ENCODE peak calls at places on chromosomes 6 and 20, in six cellular contexts. One of them, this sample, is unnamed. For H3K9me3, the result is how much of the 10 kb centered on the place peaks cover.

GRCh38 chr6:17439243-17439993 is 46.0 kb downstream of the CAP2 start:
- DNase-seq in WERI-Rb-1: no peak
- DNase-seq in body of pancreas: no peak
- DNase-seq in lung: no peak
- DNase-seq in fibroblast of lung: no peak
- DNase-seq in SJCRH30: no peak
- DNase-seq in this sample: no peak

GRCh38 chr6:14382381-14383236 is 265.0 kb downstream of the CD83 start:
- DNase-seq in fibroblast of lung: no peak
- DNase-seq in body of pancreas: no peak
- DNase-seq in lung: no peak
- DNase-seq in SJCRH30: peak
- DNase-seq in WERI-Rb-1: no peak
- DNase-seq in this sample: peak

GRCh38 chr6:6405031-6405430 is 84.6 kb upstream of the F13A1 start:
- DNase-seq in fibroblast of lung: no peak
- DNase-seq in body of pancreas: no peak
- DNase-seq in lung: no peak
- DNase-seq in SJCRH30: no peak
- DNase-seq in WERI-Rb-1: no peak
- DNase-seq in this sample: no peak

GRCh38 chr6:83962592-83962991 is 71.0 kb upstream of the MRAP2 start:
- DNase-seq in WERI-Rb-1: no peak
- DNase-seq in lung: no peak
- DNase-seq in SJCRH30: no peak
- DNase-seq in body of pancreas: no peak
- DNase-seq in fibroblast of lung: no peak
- DNase-seq in this sample: no peak

GRCh38 chr6:35461270-35461669 is 6.9 kb upstream of the RPL10A start:
- DNase-seq in lung: no peak
- DNase-seq in fibroblast of lung: no peak
- DNase-seq in SJCRH30: no peak
- DNase-seq in WERI-Rb-1: no peak
- DNase-seq in body of pancreas: no peak
- DNase-seq in this sample: no peak

GRCh38 chr6:154928325-154928922 is 66.7 kb upstream of the TIAM2 start:
- DNase-seq in body of pancreas: peak
- DNase-seq in lung: peak
- DNase-seq in WERI-Rb-1: peak
- DNase-seq in SJCRH30: peak
- DNase-seq in fibroblast of lung: peak
- DNase-seq in this sample: peak

GRCh38 chr6:39882567-39882953 is 51.7 kb downstream of the MOCS1 start:
- DNase-seq in lung: peak
- DNase-seq in WERI-Rb-1: no peak
- DNase-seq in body of pancreas: peak
- DNase-seq in SJCRH30: peak
- DNase-seq in fibroblast of lung: peak
- DNase-seq in this sample: no peak

GRCh38 chr20:24630486-24631172 is 161.2 kb downstream of the SYNDIG1 start:
- DNase-seq in body of pancreas: no peak
- DNase-seq in WERI-Rb-1: no peak
- DNase-seq in SJCRH30: no peak
- DNase-seq in fibroblast of lung: no peak
- DNase-seq in lung: no peak
- DNase-seq in this sample: no peak

GRCh38 chr6:7721654-7722053 is 4.2 kb upstream of the BMP6 start:
- DNase-seq in WERI-Rb-1: no peak
- DNase-seq in lung: no peak
- DNase-seq in SJCRH30: peak
- DNase-seq in body of pancreas: no peak
- DNase-seq in fibroblast of lung: peak
- DNase-seq in this sample: no peak

GRCh38 chr20:43379239-43379917 is 78.3 kb upstream of the SRSF6 start:
- DNase-seq in WERI-Rb-1: no peak
- DNase-seq in SJCRH30: peak
- DNase-seq in fibroblast of lung: peak
- DNase-seq in body of pancreas: no peak
- DNase-seq in lung: no peak
- DNase-seq in this sample: no peak

GRCh38 chr6:33848498-33848897 is 44.7 kb upstream of the MLN start:
- DNase-seq in SJCRH30: no peak
- DNase-seq in WERI-Rb-1: peak
- DNase-seq in fibroblast of lung: no peak
- DNase-seq in body of pancreas: no peak
- DNase-seq in lung: no peak
- DNase-seq in this sample: no peak

GRCh38 chr6:108736832-108737231 is 111.4 kb upstream of the ARMC2 start:
- DNase-seq in lung: no peak
- DNase-seq in WERI-Rb-1: no peak
- DNase-seq in fibroblast of lung: peak
- DNase-seq in body of pancreas: peak
- DNase-seq in SJCRH30: peak
- DNase-seq in this sample: no peak

GRCh38 chr6:3894535-3895302 is 45.5 kb downstream of the FAM50B start:
- DNase-seq in lung: no peak
- DNase-seq in body of pancreas: no peak
- DNase-seq in fibroblast of lung: no peak
- DNase-seq in WERI-Rb-1: no peak
- DNase-seq in SJCRH30: no peak
- DNase-seq in this sample: no peak

GRCh38 chr6:23692184-23692583 is 433.8 kb upstream of the NRSN1 start:
- DNase-seq in body of pancreas: no peak
- DNase-seq in WERI-Rb-1: no peak
- DNase-seq in fibroblast of lung: no peak
- DNase-seq in lung: no peak
- DNase-seq in SJCRH30: no peak
- DNase-seq in this sample: no peak

GRCh38 chr6:55643868-55644267 is 64.9 kb upstream of the HMGCLL1 start:
- DNase-seq in WERI-Rb-1: no peak
- DNase-seq in body of pancreas: no peak
- DNase-seq in lung: no peak
- DNase-seq in SJCRH30: no peak
- DNase-seq in fibroblast of lung: peak
- DNase-seq in this sample: no peak

GRCh38 chr6:132937466-132937906 is 123.1 kb downstream of the RPS12 start:
- DNase-seq in SJCRH30: peak
- DNase-seq in lung: peak
- DNase-seq in body of pancreas: peak
- DNase-seq in WERI-Rb-1: peak
- DNase-seq in fibroblast of lung: peak
- DNase-seq in this sample: peak

GRCh38 chr6:131867744-131868143 is 59.9 kb downstream of the ENPP1 start:
- DNase-seq in WERI-Rb-1: no peak
- DNase-seq in fibroblast of lung: no peak
- DNase-seq in body of pancreas: no peak
- DNase-seq in lung: no peak
- DNase-seq in SJCRH30: no peak
- DNase-seq in this sample: no peak

GRCh38 chr6:7454696-7455095 is 65.1 kb downstream of the RIOK1 start:
- DNase-seq in WERI-Rb-1: no peak
- DNase-seq in lung: no peak
- DNase-seq in SJCRH30: no peak
- DNase-seq in body of pancreas: no peak
- DNase-seq in fibroblast of lung: no peak
- DNase-seq in this sample: no peak

GRCh38 chr20:45440891-45441685 is 25.1 kb downstream of the PIGT start:
- DNase-seq in WERI-Rb-1: no peak
- DNase-seq in fibroblast of lung: no peak
- DNase-seq in lung: no peak
- DNase-seq in body of pancreas: no peak
- DNase-seq in SJCRH30: no peak
- DNase-seq in this sample: no peak

GRCh38 chr6:87421576-87421975 is 13.8 kb downstream of the CFAP206 start:
- DNase-seq in WERI-Rb-1: no peak
- DNase-seq in lung: no peak
- DNase-seq in SJCRH30: no peak
- DNase-seq in body of pancreas: no peak
- DNase-seq in fibroblast of lung: no peak
- DNase-seq in this sample: no peak

GRCh38 chr6:20660534-20660933 is 126.3 kb downstream of the CDKAL1 start:
- DNase-seq in SJCRH30: no peak
- DNase-seq in lung: no peak
- DNase-seq in WERI-Rb-1: no peak
- DNase-seq in fibroblast of lung: no peak
- DNase-seq in body of pancreas: no peak
- DNase-seq in this sample: no peak

GRCh38 chr6:11111769-11112437 is 378 bp upstream of the ERVFRD-1 start:
- DNase-seq in WERI-Rb-1: no peak
- DNase-seq in body of pancreas: no peak
- DNase-seq in fibroblast of lung: no peak
- DNase-seq in SJCRH30: no peak
- DNase-seq in lung: no peak
- DNase-seq in this sample: no peak

GRCh38 chr20:48714764-48715163 is 113.0 kb downstream of the PREX1 start:
- DNase-seq in fibroblast of lung: no peak
- DNase-seq in lung: no peak
- DNase-seq in body of pancreas: no peak
- DNase-seq in SJCRH30: no peak
- DNase-seq in WERI-Rb-1: no peak
- DNase-seq in this sample: no peak

GRCh38 chr6:46583711-46584110 is 68.9 kb downstream of the CYP39A1 start:
- DNase-seq in body of pancreas: no peak
- DNase-seq in SJCRH30: peak
- DNase-seq in lung: no peak
- DNase-seq in fibroblast of lung: no peak
- DNase-seq in WERI-Rb-1: no peak
- DNase-seq in this sample: no peak

GRCh38 chr20:11791316-11792228 is 126.1 kb upstream of the BTBD3 start:
- DNase-seq in lung: no peak
- DNase-seq in fibroblast of lung: no peak
- DNase-seq in WERI-Rb-1: no peak
- DNase-seq in SJCRH30: no peak
- DNase-seq in body of pancreas: no peak
- DNase-seq in this sample: no peak

GRCh38 chr20:43680976-43681375 is 14.1 kb downstream of the MYBL2 start:
- DNase-seq in body of pancreas: no peak
- DNase-seq in lung: no peak
- DNase-seq in WERI-Rb-1: no peak
- DNase-seq in fibroblast of lung: no peak
- DNase-seq in SJCRH30: no peak
- DNase-seq in this sample: no peak

GRCh38 chr6:155093430-155093829 is 98.3 kb downstream of the TIAM2 start:
- DNase-seq in body of pancreas: no peak
- DNase-seq in WERI-Rb-1: no peak
- DNase-seq in fibroblast of lung: no peak
- DNase-seq in lung: no peak
- DNase-seq in SJCRH30: no peak
- DNase-seq in this sample: no peak

GRCh38 chr6:12751694-12752304 is 35.2 kb downstream of the PHACTR1 start:
- DNase-seq in body of pancreas: peak
- DNase-seq in lung: peak
- DNase-seq in SJCRH30: peak
- DNase-seq in fibroblast of lung: peak
- DNase-seq in WERI-Rb-1: no peak
- DNase-seq in this sample: peak

GRCh38 chr6:27295301-27296079 is 16.6 kb downstream of the POM121L2 start:
- DNase-seq in WERI-Rb-1: no peak
- DNase-seq in SJCRH30: peak
- DNase-seq in body of pancreas: no peak
- DNase-seq in lung: no peak
- DNase-seq in fibroblast of lung: peak
- DNase-seq in this sample: peak
- H3K9me3 ChIP-seq in WERI-Rb-1: half or more
- H3K9me3 ChIP-seq in SJCRH30: under half
- H3K9me3 ChIP-seq in body of pancreas: under half
- H3K9me3 ChIP-seq in lung: under half
- H3K9me3 ChIP-seq in fibroblast of lung: under half
- H3K9me3 ChIP-seq in this sample: under half

GRCh38 chr6:26640806-26641205 is 18.7 kb downstream of the ZNF322 start:
- DNase-seq in fibroblast of lung: no peak
- DNase-seq in SJCRH30: no peak
- DNase-seq in body of pancreas: no peak
- DNase-seq in lung: no peak
- DNase-seq in WERI-Rb-1: no peak
- DNase-seq in this sample: no peak

GRCh38 chr6:26651382-26651781 is 8.2 kb downstream of the ZNF322 start:
- DNase-seq in fibroblast of lung: no peak
- DNase-seq in body of pancreas: no peak
- DNase-seq in WERI-Rb-1: no peak
- DNase-seq in SJCRH30: no peak
- DNase-seq in lung: no peak
- DNase-seq in this sample: no peak

DNA sequence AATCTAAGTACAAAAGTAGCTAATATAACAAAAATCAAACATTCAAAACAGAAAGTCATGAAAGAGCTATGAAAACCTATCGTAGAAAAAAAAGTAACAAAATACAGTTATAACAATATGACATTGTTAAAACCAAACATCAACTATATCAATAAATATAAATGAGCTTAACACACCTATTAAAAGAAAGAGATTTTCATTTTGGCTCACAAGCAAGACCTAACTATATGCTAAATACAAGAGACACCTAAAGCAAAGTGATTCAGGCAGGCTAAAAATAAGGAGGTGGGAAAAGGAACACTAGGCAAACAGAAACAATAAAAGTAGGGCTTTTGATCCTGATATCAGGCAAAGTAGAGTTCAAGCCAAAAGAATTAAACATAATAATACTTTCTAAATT is 13.5 kb downstream of the ZNF322 start:
- DNase-seq in lung: no peak
- DNase-seq in fibroblast of lung: no peak
- DNase-seq in WERI-Rb-1: no peak
- DNase-seq in SJCRH30: no peak
- DNase-seq in body of pancreas: no peak
- DNase-seq in this sample: no peak
- H3K9me3 ChIP-seq in lung: under half
- H3K9me3 ChIP-seq in fibroblast of lung: under half
- H3K9me3 ChIP-seq in WERI-Rb-1: under half
- H3K9me3 ChIP-seq in SJCRH30: under half
- H3K9me3 ChIP-seq in body of pancreas: under half
- H3K9me3 ChIP-seq in this sample: under half

GRCh38 chr6:130276507-130276906 is 53.8 kb upstream of the SAMD3 start:
- DNase-seq in lung: no peak
- DNase-seq in fibroblast of lung: no peak
- DNase-seq in SJCRH30: no peak
- DNase-seq in WERI-Rb-1: no peak
- DNase-seq in body of pancreas: no peak
- DNase-seq in this sample: no peak
- H3K9me3 ChIP-seq in lung: under half
- H3K9me3 ChIP-seq in fibroblast of lung: under half
- H3K9me3 ChIP-seq in SJCRH30: under half
- H3K9me3 ChIP-seq in WERI-Rb-1: under half
- H3K9me3 ChIP-seq in body of pancreas: under half
- H3K9me3 ChIP-seq in this sample: under half

DNA sequence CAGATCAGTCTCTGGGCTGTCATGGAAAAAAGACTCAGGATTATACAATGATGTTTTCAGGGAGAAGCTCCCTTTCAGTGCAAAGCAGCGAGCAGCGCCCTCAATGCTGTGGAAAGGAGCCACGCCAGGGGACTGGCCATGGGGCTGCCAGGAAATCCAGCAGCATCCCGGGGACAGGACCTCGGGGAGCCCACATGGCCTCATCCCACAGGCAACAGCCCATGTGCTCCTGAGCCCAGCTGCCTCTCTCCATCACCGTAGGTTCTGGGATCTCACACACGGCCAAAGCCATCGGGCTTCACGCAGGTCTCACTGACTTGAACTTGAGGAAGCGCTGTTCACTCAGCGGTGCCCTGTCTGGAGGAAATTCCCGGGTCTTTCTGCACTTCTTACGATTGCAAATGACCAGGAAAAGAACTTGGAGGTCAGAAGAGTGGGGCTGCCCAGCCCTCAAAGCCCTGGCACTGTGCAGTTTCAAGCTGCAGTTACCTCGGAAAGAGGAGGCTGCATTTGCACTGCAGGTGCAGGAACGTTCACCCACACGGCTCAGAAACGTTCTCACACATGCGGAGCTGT is 125.9 kb upstream of the THBS2 start:
- DNase-seq in lung: no peak
- DNase-seq in body of pancreas: no peak
- DNase-seq in WERI-Rb-1: no peak
- DNase-seq in fibroblast of lung: no peak
- DNase-seq in SJCRH30: peak
- DNase-seq in this sample: no peak
- H3K9me3 ChIP-seq in lung: under half
- H3K9me3 ChIP-seq in body of pancreas: under half
- H3K9me3 ChIP-seq in WERI-Rb-1: under half
- H3K9me3 ChIP-seq in fibroblast of lung: under half
- H3K9me3 ChIP-seq in SJCRH30: under half
- H3K9me3 ChIP-seq in this sample: under half

This sample was measured in neural progenitor cell.